ENCODE peak calls at places on chromosomes 2 and 18, in nine cellular contexts. L, K, M, R, T, G, O, C and E are unnamed samples. For H3K36me3, the result is how much of the 10 kb centered on the place peaks cover.

GRCh38 chr18:61502472-61502871 is 169.2 kb downstream of the CDH20 start:
- DNase-seq in C (peak), R (no peak), O (peak), L (peak), M (no peak), G (peak), K (no peak), T (peak), E (peak)

GRCh38 chr2:143803936-143804335 is 674.7 kb downstream of the ARHGAP15 start:
- DNase-seq in L (no peak), C (no peak), R (no peak), M (no peak), K (no peak), T (no peak), O (no peak), G (peak), E (peak)

GRCh38 chr2:153967248-153967973 is 95.7 kb downstream of the GALNT13 start:
- DNase-seq in M (no peak), R (no peak), G (no peak), K (no peak), T (no peak), O (no peak), C (no peak), L (peak), E (no peak)

GRCh38 chr18:71899707-71900483 is 644.2 kb downstream of the CBLN2 start:
- DNase-seq in K (no peak), M (no peak), R (no peak), C (no peak), G (no peak), T (no peak), L (no peak), O (no peak), E (no peak)

GRCh38 chr2:54578668-54579045 is 122.5 kb downstream of the SPTBN1 start:
- DNase-seq in T (no peak), R (no peak), G (no peak), O (no peak), K (no peak), L (no peak), M (no peak), C (no peak), E (no peak)

GRCh38 chr2:129709030-129709955 is 270.2 kb upstream of the RAB6C start:
- DNase-seq in R (no peak), G (no peak), T (no peak), O (no peak), L (no peak), K (peak), M (no peak), C (no peak), E (no peak)

GRCh38 chr2:44360749-44361329 is 455 bp downstream of the PREPL start:
- DNase-seq in L (peak), R (no peak), T (no peak), M (no peak), O (no peak), K (no peak), C (peak), G (peak), E (peak)

GRCh38 chr2:238743243-238744068 is 104.4 kb upstream of the TWIST2 start:
- DNase-seq in R (no peak), G (no peak), C (no peak), O (no peak), L (no peak), M (no peak), K (peak), T (no peak), E (no peak)

GRCh38 chr2:234422895-234423505 is 73.9 kb downstream of the ARL4C start:
- DNase-seq in R (no peak), M (no peak), L (no peak), T (no peak), K (no peak), C (peak), O (no peak), G (no peak), E (peak)

GRCh38 chr2:162074937-162075688 is 1.1 kb upstream of the DPP4 start:
- DNase-seq in G (no peak), K (no peak), R (no peak), T (no peak), L (no peak), O (no peak), M (no peak), C (no peak), E (no peak)

GRCh38 chr18:36341944-36342343 is 44.4 kb downstream of the FHOD3 start:
- DNase-seq in M (no peak), C (no peak), G (no peak), R (no peak), O (no peak), T (no peak), L (no peak), K (no peak), E (no peak)

GRCh38 chr2:54803783-54804758 is 80.6 kb downstream of the EML6 start:
- DNase-seq in C (no peak), O (no peak), G (no peak), R (no peak), M (no peak), K (no peak), L (no peak), T (no peak), E (no peak)

GRCh38 chr2:174003635-174004310 is 38.6 kb upstream of the SP3 start:
- DNase-seq in G (no peak), K (no peak), O (peak), R (no peak), C (no peak), M (no peak), T (no peak), L (no peak), E (no peak)
- H3K27ac ChIP-seq in G (no peak), K (no peak), O (peak), R (no peak), C (no peak), M (no peak), T (no peak), L (no peak), E (no peak)

DNA sequence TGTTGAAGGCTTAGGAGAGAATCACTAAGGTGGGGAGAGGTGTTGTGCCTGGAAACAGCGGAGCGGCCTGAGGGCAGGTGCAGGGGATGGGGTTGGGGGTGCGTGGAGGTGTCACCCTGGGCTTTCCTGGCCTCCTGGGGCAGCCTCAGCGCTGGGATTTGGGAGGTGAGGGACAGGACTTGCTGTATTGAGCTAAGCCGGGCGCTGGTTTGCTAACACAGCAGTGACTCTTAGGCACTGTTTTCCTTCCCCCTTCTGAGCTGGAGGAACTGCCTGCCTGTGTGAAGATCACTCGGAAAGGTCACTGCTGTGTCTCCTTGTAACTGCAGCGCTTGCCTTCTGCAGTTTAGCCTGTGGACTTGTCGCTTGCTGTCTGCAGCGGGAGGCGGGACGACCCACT is 21.2 kb downstream of the PRELID3A start:
- DNase-seq in T (no peak), M (no peak), L (no peak), O (no peak), R (peak), K (no peak), C (no peak), G (no peak), E (no peak)
- H3K36me3 ChIP-seq in T (under half), M (under half), L (under half), O (under half), R (under half), K (under half), C (under half), G (under half), E (under half)

GRCh38 chr2:4381773-4382172 is 678.4 kb downstream of the DCDC2C start:
- DNase-seq in C (no peak), L (peak), O (no peak), K (no peak), T (no peak), R (no peak), G (no peak), M (no peak), E (no peak)

GRCh38 chr2:4381049-4381448 is 677.7 kb downstream of the DCDC2C start:
- DNase-seq in R (no peak), M (no peak), K (no peak), L (peak), T (no peak), C (no peak), O (no peak), G (no peak), E (no peak)
- TF ChIP-seq CTCF in R (no peak), M (no peak), K (no peak), L (no peak), T (no peak), C (no peak), O (no peak), G (no peak), E (no peak)

GRCh38 chr2:168401771-168402170 is 54.3 kb upstream of the CERS6 start:
- DNase-seq in T (no peak), M (no peak), G (no peak), K (no peak), C (no peak), O (no peak), L (no peak), R (no peak), E (no peak)
- H3K27ac ChIP-seq in T (no peak), M (no peak), G (no peak), K (no peak), C (no peak), O (no peak), L (no peak), R (no peak), E (no peak)

GRCh38 chr2:121521359-121521758 is 9.3 kb upstream of the RNU4ATAC start:
- DNase-seq in G (peak), R (no peak), C (no peak), O (no peak), M (no peak), K (no peak), L (peak), T (no peak), E (no peak)
- H3K36me3 ChIP-seq in G (under half), R (half or more), C (half or more), O (under half), M (half or more), K (under half), L (under half), T (under half), E (under half)

DNA sequence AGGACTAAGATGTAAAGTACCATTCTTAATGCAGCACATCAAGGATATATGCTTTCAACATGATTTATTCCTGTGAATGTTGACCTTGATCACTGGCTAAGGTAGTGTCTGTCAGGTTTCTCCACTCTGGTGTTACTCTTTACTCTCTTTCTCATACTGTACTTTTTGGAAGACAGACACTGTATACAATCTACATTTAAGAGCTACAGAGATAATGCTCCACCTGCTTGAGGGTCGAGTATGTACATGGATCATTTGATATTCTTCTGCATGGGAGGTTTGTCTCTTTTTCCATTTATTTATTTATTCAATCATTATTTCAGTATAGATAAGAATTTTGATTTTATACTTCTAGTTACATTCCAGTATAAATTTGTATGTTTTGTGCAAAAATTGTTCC is 199.5 kb upstream of the RGPD4 start:
- DNase-seq in K (no peak), M (no peak), C (no peak), G (no peak), O (no peak), T (no peak), L (no peak), R (no peak), E (peak)
- TF ChIP-seq CTCF in K (no peak), M (no peak), C (no peak), G (no peak), O (no peak), T (no peak), L (no peak), R (no peak), E (no peak)

DNA sequence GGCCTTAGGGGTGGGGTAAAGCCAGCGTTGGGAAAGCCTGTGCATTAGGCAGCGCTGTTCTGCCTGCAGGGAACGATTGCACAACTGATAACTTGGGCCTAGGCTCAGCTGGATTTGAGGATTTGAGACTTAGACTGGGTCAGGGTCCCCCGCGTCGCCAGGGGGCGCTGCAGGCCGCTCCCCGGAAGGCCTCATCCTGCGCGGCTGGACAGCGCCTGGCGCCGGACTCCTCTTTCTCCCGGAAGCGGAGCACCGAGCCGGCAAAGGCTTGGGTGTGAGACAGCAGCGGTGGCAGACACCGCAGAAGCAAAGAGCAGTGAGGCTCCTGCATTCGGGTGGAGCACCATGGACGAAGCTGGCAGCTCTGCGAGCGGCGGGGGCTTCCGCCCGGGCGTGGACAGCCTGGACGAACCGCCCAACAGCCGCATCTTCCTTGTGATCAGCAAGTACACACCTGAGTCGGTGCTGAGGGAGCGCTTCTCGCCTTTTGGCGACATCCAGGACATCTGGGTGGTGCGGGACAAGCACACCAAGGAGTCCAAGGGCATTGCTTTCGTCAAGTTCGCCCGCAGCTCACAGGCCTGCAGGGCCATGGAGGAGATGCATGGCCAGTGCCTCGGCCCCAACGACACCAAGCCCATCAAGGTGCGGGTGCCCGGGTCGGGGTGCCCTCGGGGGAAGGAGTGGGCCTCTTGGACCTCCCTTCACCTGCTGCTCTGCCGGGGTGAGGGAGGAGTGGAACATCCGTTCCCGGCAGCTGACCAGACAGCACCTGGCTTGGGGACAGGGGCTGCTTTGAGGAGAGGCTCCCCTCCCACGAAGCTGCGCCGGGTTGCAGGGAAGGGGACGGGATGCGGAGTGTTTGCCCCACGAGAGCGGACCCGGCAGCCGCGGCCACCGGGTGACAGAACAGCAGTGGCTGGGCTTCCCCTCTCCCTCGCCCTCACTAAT is at the start of gene RBM45:
- DNase-seq in G (peak), L (peak), C (peak), M (peak), R (peak), T (peak), K (peak), O (peak), E (peak)
- H3K27ac ChIP-seq in G (peak), L (no peak), C (peak), M (peak), R (peak), T (peak), K (peak), O (peak), E (no peak)

GRCh38 chr2:126895336-126895735 is 3.4 kb upstream of the TEX51 start:
- DNase-seq in T (no peak), O (peak), R (peak), C (no peak), G (no peak), L (no peak), M (no peak), K (no peak), E (no peak)

GRCh38 chr2:126901459-126901858 is 2.8 kb downstream of the TEX51 start:
- DNase-seq in T (no peak), G (no peak), O (no peak), C (no peak), M (peak), L (no peak), R (peak), K (no peak), E (no peak)

GRCh38 chr2:126900646-126901319 is 2.1 kb downstream of the TEX51 start:
- DNase-seq in G (no peak), O (no peak), R (peak), L (no peak), M (peak), K (no peak), T (no peak), C (no peak), E (no peak)

GRCh38 chr2:126899786-126900185 is 1.1 kb downstream of the TEX51 start:
- DNase-seq in K (no peak), G (no peak), M (peak), L (no peak), R (no peak), C (no peak), O (no peak), T (no peak), E (no peak)

DNA sequence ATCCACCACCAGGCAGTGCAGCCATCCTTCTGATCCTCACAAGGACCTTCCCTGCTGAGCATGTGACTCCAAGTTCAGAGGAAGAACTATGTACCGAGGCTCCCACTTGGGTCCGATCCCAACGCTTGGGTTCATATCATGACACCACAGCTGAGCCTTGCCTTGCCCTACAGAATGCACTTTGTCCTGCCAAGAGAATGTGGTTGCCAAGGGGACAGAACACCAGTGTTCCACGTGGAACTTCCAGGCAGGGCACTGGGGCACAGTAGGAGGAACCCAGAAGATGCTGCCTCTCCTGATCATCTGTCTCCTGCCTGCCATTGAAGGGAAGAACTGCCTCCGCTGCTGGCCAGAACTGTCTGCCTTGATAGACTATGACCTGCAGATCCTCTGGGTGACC is at the start of gene TEX51:
- DNase-seq in R (peak), G (no peak), T (no peak), O (no peak), C (no peak), M (peak), L (no peak), K (no peak), E (no peak)
- H3K36me3 ChIP-seq in R (under half), G (under half), T (under half), O (under half), C (under half), M (under half), L (under half), K (under half), E (under half)